ENCODE peak calls at places on chromosomes 4 and X, in ten cellular contexts. H is GM23248, R is hepatocyte, I is GM12878, W is PC-3, V is HCT116, J is neuronal stem cell, T is neural progenitor cell, L is K562, E is MM.1S. O is an unnamed sample.

GRCh38 chr4:139207247-139207646 is 30.2 kb upstream of the ELF2 start:
- DNase-seq in J (no peak), H (no peak), R (no peak), I (no peak), E (peak; percentile 72), W (no peak), L (no peak), V (no peak), T (no peak), O (no peak)

GRCh38 chr4:139633661-139634060 is 32.0 kb upstream of the MGST2 start:
- DNase-seq in I (no peak), E (no peak), L (no peak), T (peak; percentile 62), W (peak; percentile 70), V (no peak), J (no peak), R (peak; percentile 49), H (peak; percentile 53), O (peak; percentile 64)

GRCh38 chr4:81259151-81259550 is 44.1 kb upstream of the PRKG2 start:
- DNase-seq in H (no peak), T (no peak), L (no peak), E (no peak), V (no peak), W (no peak), I (no peak), J (no peak), R (no peak), O (no peak)

GRCh38 chr4:103199009-103199408 is 866 bp upstream of the CENPE start:
- DNase-seq in L (no peak), R (no peak), H (no peak), E (no peak), J (no peak), V (no peak), I (no peak), T (no peak), W (no peak), O (no peak)

GRCh38 chr4:175824110-175824509 is 12.0 kb upstream of the GPM6A start:
- DNase-seq in J (no peak), I (no peak), T (no peak), V (no peak), H (no peak), R (no peak), W (no peak), L (no peak), E (no peak), O (no peak)

GRCh38 chrX:47217121-47217851 is 1.2 kb upstream of the CDK16 start:
- DNase-seq in T (no peak), R (peak; percentile 82), J (no peak), H (peak; percentile 86), I (no peak), E (no peak), L (no peak), V (no peak), W (peak; percentile 75), O (peak; percentile 59)

GRCh38 chrX:40908857-40909475 is 173.6 kb upstream of the MED14 start:
- DNase-seq in R (no peak), E (no peak), I (no peak), T (no peak), W (peak; percentile 81), L (no peak), J (no peak), V (peak; percentile 16), H (peak; percentile 63), O (no peak)

GRCh38 chr4:70839537-70840093 is at the start of gene GRSF1:
- DNase-seq in W (peak; percentile 94), L (peak; percentile 92), J (peak; percentile 87), H (peak; percentile 96), E (peak; percentile 93), T (peak; percentile 95), V (peak; percentile 82), R (peak; percentile 96), I (peak; percentile 60), O (peak; percentile 98)

GRCh38 chr4:75821966-75822365 is 80.3 kb downstream of the PPEF2 start:
- DNase-seq in R (no peak), H (peak; percentile 23), J (no peak), I (no peak), T (no peak), V (no peak), E (no peak), W (peak; percentile 72), L (no peak), O (no peak)

GRCh38 chrX:19627081-19627480 is 111.8 kb upstream of the MAP3K15 start:
- DNase-seq in J (no peak), L (no peak), V (no peak), H (peak; percentile 47), E (no peak), W (no peak), T (no peak), I (no peak), R (no peak), O (no peak)

GRCh38 chrX:31706456-31706855 is 634.6 kb upstream of the FTHL17 start:
- DNase-seq in I (no peak), T (no peak), L (no peak), H (no peak), V (no peak), W (no peak), E (no peak), J (no peak), R (peak; percentile 4), O (no peak)

GRCh38 chr4:123398803-123399637 is 2.4 kb downstream of the SPRY1 start:
- DNase-seq in W (peak; percentile 57), J (peak; percentile 48), V (peak; percentile 12), L (no peak), H (peak; percentile 75), I (no peak), T (peak; percentile 79), R (peak; percentile 77), E (peak; percentile 66), O (no peak)

GRCh38 chr4:88880501-88881226 is 176.3 kb downstream of the FAM13A start:
- DNase-seq in E (no peak), W (no peak), J (no peak), I (no peak), H (no peak), L (no peak), V (no peak), T (no peak), R (no peak), O (no peak)

GRCh38 chr4:17889692-17890091 is 78.9 kb downstream of the NCAPG start:
- DNase-seq in V (no peak), H (no peak), J (no peak), L (no peak), R (no peak), E (no peak), T (no peak), W (no peak), I (no peak), O (no peak)

GRCh38 chrX:40096395-40097091 is 1.2 kb downstream of the BCOR start:
- DNase-seq in W (peak; percentile 35), V (no peak), R (peak; percentile 68), I (no peak), H (peak; percentile 64), L (no peak), J (no peak), T (peak; percentile 61), E (peak; percentile 53), O (peak; percentile 74)

GRCh38 chr4:122796801-122797404 is 29.7 kb upstream of the FGF2 start:
- DNase-seq in W (no peak), J (no peak), H (peak; percentile 68), E (no peak), V (no peak), T (no peak), L (no peak), R (no peak), I (no peak), O (no peak)

GRCh38 chr4:130639871-130640270 is 1543.9 kb downstream of the C4orf33 start:
- DNase-seq in I (no peak), V (no peak), J (no peak), R (no peak), T (no peak), W (no peak), E (no peak), H (no peak), L (no peak), O (no peak)

DNA sequence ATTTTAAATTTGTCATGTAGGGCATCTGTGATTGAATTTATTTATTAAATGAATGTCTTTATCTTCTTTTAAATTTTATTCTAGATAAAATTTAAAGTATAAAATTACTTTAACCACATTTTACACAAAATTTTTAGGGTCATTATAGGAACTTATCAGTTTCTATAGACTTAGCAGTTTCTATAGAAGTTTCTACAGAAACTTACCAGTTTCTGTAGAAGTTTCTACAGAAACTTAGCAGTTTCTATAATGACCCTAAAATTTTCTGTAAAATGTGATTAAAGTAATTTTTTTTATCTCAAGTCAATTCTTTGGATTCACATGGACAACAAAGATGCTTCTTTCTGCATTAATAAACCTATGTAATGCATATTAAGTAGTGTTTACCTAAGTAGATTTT is 565.9 kb upstream of the TECRL start:
- DNase-seq in W (no peak), J (no peak), H (no peak), E (peak; percentile 85), R (no peak), I (no peak), T (no peak), L (no peak), V (no peak), O (no peak)
- H2AFZ ChIP-seq in W (no peak overlapping the region), J (no peak overlapping the region), H (no peak overlapping the region), E (no peak overlapping the region), R (no peak overlapping the region), I (no peak overlapping the region), T (no peak overlapping the region), L (no peak overlapping the region), V (no peak overlapping the region), O (no peak overlapping the region)

DNA sequence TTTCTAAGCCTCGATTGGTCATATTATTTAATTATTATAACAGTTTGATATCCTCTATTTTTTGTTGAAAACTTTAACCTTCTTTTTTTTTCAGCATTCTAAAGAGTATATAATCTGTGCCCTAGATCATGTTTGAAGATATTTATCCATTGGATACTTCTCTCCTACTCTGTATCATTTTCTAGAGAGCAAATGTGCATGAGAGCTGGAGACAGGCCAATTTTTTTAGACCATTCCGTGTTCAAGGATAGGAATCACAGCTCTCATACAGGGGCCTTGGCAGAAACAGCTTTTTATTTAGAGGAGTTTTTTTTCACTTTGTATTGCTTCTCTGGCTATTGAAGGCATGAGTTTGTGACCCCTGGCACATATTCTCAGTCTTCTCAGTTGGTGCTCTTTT is 57.7 kb upstream of the TBC1D14 start:
- DNase-seq in R (no peak), J (no peak), H (no peak), V (no peak), W (no peak), I (no peak), E (no peak), L (no peak), T (no peak), O (no peak)
- H3K4me1 ChIP-seq in R (peaks cover 14% of the 10 kb centered on the region), J (no peaks in the 10 kb centered on the region), H (peaks cover 26% of the 10 kb centered on the region), V (peaks cover 16% of the 10 kb centered on the region), W (peaks cover 12% of the 10 kb centered on the region), I (peaks cover 18% of the 10 kb centered on the region), E (no peaks in the 10 kb centered on the region), L (peaks cover 13% of the 10 kb centered on the region), T (peaks cover 16% of the 10 kb centered on the region), O (peaks cover 10% of the 10 kb centered on the region)

GRCh38 chr4:38688676-38689355 is 24.8 kb downstream of the KLF3 start:
- DNase-seq in E (no peak), T (no peak), L (no peak), I (no peak), H (no peak), V (no peak), W (no peak), R (no peak), J (no peak), O (no peak)
- H3K36me3 ChIP-seq in E (peaks cover 23% of the 10 kb centered on the region), T (peaks cover 27% of the 10 kb centered on the region), L (peaks cover 95% of the 10 kb centered on the region), I (peaks cover 17% of the 10 kb centered on the region), H (peaks cover 52% of the 10 kb centered on the region), V (peaks cover 38% of the 10 kb centered on the region), W (peaks cover 41% of the 10 kb centered on the region), R (peaks cover 11% of the 10 kb centered on the region), J (peaks cover 100% of the 10 kb centered on the region), O (no peaks in the 10 kb centered on the region)

GRCh38 chr4:98932539-98932938 is 3.6 kb upstream of the EIF4E start:
- DNase-seq in W (peak; percentile 40), T (no peak), V (no peak), E (peak; percentile 48), H (peak; percentile 74), I (no peak), L (no peak), J (no peak), R (no peak), O (peak; percentile 70)
- H2AFZ ChIP-seq in W (peak overlapping the region; percentile 50), T (no peak overlapping the region), V (no peak overlapping the region), E (peak overlapping the region; percentile 31), H (peak overlapping the region; percentile 66), I (no peak overlapping the region), L (no peak overlapping the region), J (no peak overlapping the region), R (no peak overlapping the region), O (peak overlapping the region; percentile 63)

O was measured in Karpas-422.